ENCODE peak calls at places on chromosomes 2 and 18, in ten cellular contexts. One of them, this sample, is unnamed.
A peak's percentile ranks its signal among the peaks of the same experiment; 100 is the strongest.

GRCh38 chr2:62292190-62292589 is 96.3 kb downstream of the B3GNT2 start:
- DNase-seq in NCI-H1417 treated with DMSO at 0.1 percent for 48 hours: no peak
- DNase-seq in fibroblast of lung: peak; percentile 80
- DNase-seq in GM06990: no peak
- DNase-seq in effector memory CD8-positive, alpha-beta T cell: no peak
- DNase-seq in psoas muscle: no peak
- DNase-seq in activated naive CD8-positive, alpha-beta T cell treated with anti-CD3 and anti-CD28 coated beads, Interleukin-2, amount 50 U/mL, for 16 hours: no peak
- DNase-seq in effector CD4-positive, alpha-beta T cell: no peak
- DNase-seq in HL-60: no peak
- DNase-seq in amniotic epithelial cell: peak; percentile 45
- DNase-seq in this sample: peak; percentile 54

GRCh38 chr18:49639643-49640361 is 77.9 kb downstream of the LIPG start:
- DNase-seq in NCI-H1417 treated with DMSO at 0.1 percent for 48 hours: no peak
- DNase-seq in fibroblast of lung: peak; percentile 39
- DNase-seq in GM06990: no peak
- DNase-seq in effector memory CD8-positive, alpha-beta T cell: no peak
- DNase-seq in psoas muscle: no peak
- DNase-seq in activated naive CD8-positive, alpha-beta T cell treated with anti-CD3 and anti-CD28 coated beads, Interleukin-2, amount 50 U/mL, for 16 hours: no peak
- DNase-seq in effector CD4-positive, alpha-beta T cell: no peak
- DNase-seq in HL-60: no peak
- DNase-seq in amniotic epithelial cell: no peak
- DNase-seq in this sample: no peak

GRCh38 chr2:88230912-88231311 is 60.8 kb downstream of the THNSL2 start:
- DNase-seq in NCI-H1417 treated with DMSO at 0.1 percent for 48 hours: no peak
- DNase-seq in fibroblast of lung: no peak
- DNase-seq in GM06990: no peak
- DNase-seq in effector memory CD8-positive, alpha-beta T cell: no peak
- DNase-seq in psoas muscle: no peak
- DNase-seq in activated naive CD8-positive, alpha-beta T cell treated with anti-CD3 and anti-CD28 coated beads, Interleukin-2, amount 50 U/mL, for 16 hours: no peak
- DNase-seq in effector CD4-positive, alpha-beta T cell: no peak
- DNase-seq in HL-60: peak; percentile 82
- DNase-seq in amniotic epithelial cell: no peak
- DNase-seq in this sample: no peak

GRCh38 chr2:83516503-83516902 is 942.6 kb downstream of the SUCLG1 start:
- DNase-seq in NCI-H1417 treated with DMSO at 0.1 percent for 48 hours: no peak
- DNase-seq in fibroblast of lung: no peak
- DNase-seq in GM06990: no peak
- DNase-seq in effector memory CD8-positive, alpha-beta T cell: no peak
- DNase-seq in psoas muscle: no peak
- DNase-seq in activated naive CD8-positive, alpha-beta T cell treated with anti-CD3 and anti-CD28 coated beads, Interleukin-2, amount 50 U/mL, for 16 hours: no peak
- DNase-seq in effector CD4-positive, alpha-beta T cell: no peak
- DNase-seq in HL-60: no peak
- DNase-seq in amniotic epithelial cell: no peak
- DNase-seq in this sample: no peak

GRCh38 chr2:30222636-30223360 is 8.5 kb upstream of the LBH start:
- DNase-seq in NCI-H1417 treated with DMSO at 0.1 percent for 48 hours: no peak
- DNase-seq in fibroblast of lung: no peak
- DNase-seq in GM06990: no peak
- DNase-seq in effector memory CD8-positive, alpha-beta T cell: no peak
- DNase-seq in psoas muscle: no peak
- DNase-seq in activated naive CD8-positive, alpha-beta T cell treated with anti-CD3 and anti-CD28 coated beads, Interleukin-2, amount 50 U/mL, for 16 hours: no peak
- DNase-seq in effector CD4-positive, alpha-beta T cell: no peak
- DNase-seq in HL-60: no peak
- DNase-seq in amniotic epithelial cell: no peak
- DNase-seq in this sample: no peak

GRCh38 chr2:55108456-55108855 is 58.2 kb upstream of the RTN4 start:
- DNase-seq in NCI-H1417 treated with DMSO at 0.1 percent for 48 hours: no peak
- DNase-seq in fibroblast of lung: no peak
- DNase-seq in GM06990: no peak
- DNase-seq in effector memory CD8-positive, alpha-beta T cell: no peak
- DNase-seq in psoas muscle: no peak
- DNase-seq in activated naive CD8-positive, alpha-beta T cell treated with anti-CD3 and anti-CD28 coated beads, Interleukin-2, amount 50 U/mL, for 16 hours: no peak
- DNase-seq in effector CD4-positive, alpha-beta T cell: no peak
- DNase-seq in HL-60: no peak
- DNase-seq in amniotic epithelial cell: no peak
- DNase-seq in this sample: no peak

GRCh38 chr18:12886498-12887126 is 2.6 kb upstream of the PTPN2 start:
- DNase-seq in NCI-H1417 treated with DMSO at 0.1 percent for 48 hours: no peak
- DNase-seq in fibroblast of lung: no peak
- DNase-seq in GM06990: no peak
- DNase-seq in effector memory CD8-positive, alpha-beta T cell: no peak
- DNase-seq in psoas muscle: no peak
- DNase-seq in activated naive CD8-positive, alpha-beta T cell treated with anti-CD3 and anti-CD28 coated beads, Interleukin-2, amount 50 U/mL, for 16 hours: no peak
- DNase-seq in effector CD4-positive, alpha-beta T cell: no peak
- DNase-seq in HL-60: peak; percentile 51
- DNase-seq in amniotic epithelial cell: no peak
- DNase-seq in this sample: peak; percentile 56

GRCh38 chr18:77551055-77551454 is 301.4 kb downstream of the GALR1 start:
- DNase-seq in NCI-H1417 treated with DMSO at 0.1 percent for 48 hours: no peak
- DNase-seq in fibroblast of lung: no peak
- DNase-seq in GM06990: no peak
- DNase-seq in effector memory CD8-positive, alpha-beta T cell: no peak
- DNase-seq in psoas muscle: no peak
- DNase-seq in activated naive CD8-positive, alpha-beta T cell treated with anti-CD3 and anti-CD28 coated beads, Interleukin-2, amount 50 U/mL, for 16 hours: no peak
- DNase-seq in effector CD4-positive, alpha-beta T cell: no peak
- DNase-seq in HL-60: no peak
- DNase-seq in amniotic epithelial cell: no peak
- DNase-seq in this sample: no peak

GRCh38 chr2:58871469-58872142 is 630.5 kb upstream of the FANCL start:
- DNase-seq in NCI-H1417 treated with DMSO at 0.1 percent for 48 hours: no peak
- DNase-seq in fibroblast of lung: no peak
- DNase-seq in GM06990: peak; percentile 17
- DNase-seq in effector memory CD8-positive, alpha-beta T cell: no peak
- DNase-seq in psoas muscle: no peak
- DNase-seq in activated naive CD8-positive, alpha-beta T cell treated with anti-CD3 and anti-CD28 coated beads, Interleukin-2, amount 50 U/mL, for 16 hours: no peak
- DNase-seq in effector CD4-positive, alpha-beta T cell: no peak
- DNase-seq in HL-60: no peak
- DNase-seq in amniotic epithelial cell: no peak
- DNase-seq in this sample: peak; percentile 9

GRCh38 chr2:187586091-187586632 is 31.9 kb upstream of the TFPI start:
- DNase-seq in NCI-H1417 treated with DMSO at 0.1 percent for 48 hours: no peak
- DNase-seq in fibroblast of lung: peak; percentile 50
- DNase-seq in GM06990: no peak
- DNase-seq in effector memory CD8-positive, alpha-beta T cell: no peak
- DNase-seq in psoas muscle: no peak
- DNase-seq in activated naive CD8-positive, alpha-beta T cell treated with anti-CD3 and anti-CD28 coated beads, Interleukin-2, amount 50 U/mL, for 16 hours: no peak
- DNase-seq in effector CD4-positive, alpha-beta T cell: no peak
- DNase-seq in HL-60: peak; percentile 80
- DNase-seq in amniotic epithelial cell: peak; percentile 72
- DNase-seq in this sample: peak; percentile 28

GRCh38 chr2:16635796-16636699 is 29.6 kb downstream of the CYRIA start:
- DNase-seq in NCI-H1417 treated with DMSO at 0.1 percent for 48 hours: no peak
- DNase-seq in fibroblast of lung: peak; percentile 78
- DNase-seq in GM06990: no peak
- DNase-seq in effector memory CD8-positive, alpha-beta T cell: no peak
- DNase-seq in psoas muscle: no peak
- DNase-seq in activated naive CD8-positive, alpha-beta T cell treated with anti-CD3 and anti-CD28 coated beads, Interleukin-2, amount 50 U/mL, for 16 hours: no peak
- DNase-seq in effector CD4-positive, alpha-beta T cell: no peak
- DNase-seq in HL-60: peak; percentile 43
- DNase-seq in amniotic epithelial cell: no peak
- DNase-seq in this sample: no peak

GRCh38 chr2:4674007-4674406 is 970.6 kb downstream of the DCDC2C start:
- DNase-seq in NCI-H1417 treated with DMSO at 0.1 percent for 48 hours: no peak
- DNase-seq in fibroblast of lung: no peak
- DNase-seq in GM06990: no peak
- DNase-seq in effector memory CD8-positive, alpha-beta T cell: no peak
- DNase-seq in psoas muscle: no peak
- DNase-seq in activated naive CD8-positive, alpha-beta T cell treated with anti-CD3 and anti-CD28 coated beads, Interleukin-2, amount 50 U/mL, for 16 hours: no peak
- DNase-seq in effector CD4-positive, alpha-beta T cell: no peak
- DNase-seq in HL-60: peak; percentile 4
- DNase-seq in amniotic epithelial cell: no peak
- DNase-seq in this sample: no peak

GRCh38 chr2:101264360-101264939 is 11.8 kb downstream of the CNOT11 start:
- DNase-seq in NCI-H1417 treated with DMSO at 0.1 percent for 48 hours: no peak
- DNase-seq in fibroblast of lung: no peak
- DNase-seq in GM06990: no peak
- DNase-seq in effector memory CD8-positive, alpha-beta T cell: no peak
- DNase-seq in psoas muscle: no peak
- DNase-seq in activated naive CD8-positive, alpha-beta T cell treated with anti-CD3 and anti-CD28 coated beads, Interleukin-2, amount 50 U/mL, for 16 hours: no peak
- DNase-seq in effector CD4-positive, alpha-beta T cell: no peak
- DNase-seq in HL-60: no peak
- DNase-seq in amniotic epithelial cell: no peak
- DNase-seq in this sample: no peak

This sample was measured in GM12865.